ENCODE peak calls at places on chromosome 22, in seven cellular contexts. B is chondrocyte; V is esophagus muscularis mucosa; H is neural progenitor cell; Q is activated CD4-positive, alpha-beta T cell treated with anti-CD3 and anti-CD28 coated beads, Interleukin-2, amount 10 ng/mL, durations not matched to agents 7 days and 5 days; Y is nephron progenitor cell; D is activated CD8-positive, alpha-beta memory T cell treated with anti-CD3 and anti-CD28 coated beads for 1 hour. C is an unnamed sample.
A peak's percentile ranks its signal among the peaks of the same experiment; 100 is the strongest.

GRCh38 chr22:35868938-35869337 is 151.3 kb downstream of the APOL5 start:
- DNase-seq in B (no peak), Y (no peak), Q (no peak), D (no peak), V (no peak), H (peak; percentile 44), C (no peak)

GRCh38 chr22:27318516-27318915 is 483.0 kb downstream of the MN1 start:
- DNase-seq in Q (no peak), H (peak; percentile 21), V (no peak), B (no peak), D (no peak), Y (no peak), C (peak; percentile 88)

GRCh38 chr22:44419429-44419828 is 78.6 kb downstream of the RTL6 start:
- DNase-seq in D (no peak), Y (no peak), V (no peak), Q (no peak), B (no peak), H (no peak), C (no peak)

GRCh38 chr22:33883961-33884808 is 36.1 kb downstream of the LARGE1 start:
- DNase-seq in Y (no peak), D (no peak), H (peak; percentile 24), B (no peak), V (no peak), Q (no peak), C (no peak)

GRCh38 chr22:36865346-36865745 is 4.5 kb downstream of the NCF4 start:
- DNase-seq in B (no peak), V (no peak), Y (peak; percentile 56), H (peak; percentile 31), Q (no peak), D (no peak), C (no peak)

GRCh38 chr22:23268877-23269276 is 88.6 kb downstream of the BCR start:
- DNase-seq in Y (no peak), H (no peak), D (no peak), B (no peak), Q (no peak), V (no peak), C (no peak)

GRCh38 chr22:47396515-47396914 is 634.1 kb downstream of the TBC1D22A start:
- DNase-seq in H (no peak), Y (no peak), D (no peak), B (peak; percentile 71), Q (no peak), V (no peak), C (no peak)

GRCh38 chr22:25564320-25564978 is at the start of gene GRK3:
- DNase-seq in H (peak; percentile 90), B (no peak), Q (peak; percentile 80), D (peak; percentile 33), Y (peak; percentile 86), V (no peak), C (peak; percentile 61)

GRCh38 chr22:49347376-49347775 is 480.3 kb downstream of the BRD1 start:
- DNase-seq in D (no peak), Q (no peak), B (peak; percentile 68), V (no peak), H (no peak), Y (no peak), C (no peak)

GRCh38 chr22:23763579-23764331 is 965 bp downstream of the C22orf15 start:
- DNase-seq in Q (peak; percentile 43), B (no peak), V (no peak), Y (peak; percentile 68), D (peak; percentile 36), H (peak; percentile 45), C (no peak)

GRCh38 chr22:23696326-23696851 is 5.6 kb downstream of the RGL4 start:
- DNase-seq in B (peak; percentile 85), Y (no peak), D (peak; percentile 51), H (no peak), Q (peak; percentile 90), V (no peak), C (no peak)

GRCh38 chr22:40332319-40332781 is 13.9 kb upstream of the ADSL start:
- DNase-seq in H (no peak), Q (no peak), V (no peak), D (no peak), Y (no peak), B (no peak), C (peak; percentile 22)

GRCh38 chr22:42780070-42780540 is 59.4 kb upstream of the A4GALT start:
- DNase-seq in V (no peak), Y (peak; percentile 50), Q (peak; percentile 79), H (peak; percentile 91), D (no peak), B (no peak), C (peak; percentile 98)

GRCh38 chr22:17829691-17830040 is 55.4 kb upstream of the BID start:
- DNase-seq in B (no peak), D (no peak), V (no peak), Y (no peak), H (no peak), Q (no peak), C (no peak)

GRCh38 chr22:28600546-28601143 is 79.0 kb downstream of the TTC28 start:
- DNase-seq in D (no peak), V (no peak), H (peak; percentile 59), Q (peak; percentile 56), Y (no peak), B (no peak), C (peak; percentile 90)

GRCh38 chr22:42792909-42793847 is 63.9 kb downstream of the ARFGAP3 start:
- DNase-seq in H (no peak), D (no peak), Y (no peak), Q (no peak), V (no peak), B (peak; percentile 82), C (no peak)

GRCh38 chr22:37898441-37899181 is 7.5 kb upstream of the MICALL1 start:
- DNase-seq in D (no peak), Y (no peak), Q (no peak), B (no peak), H (no peak), V (no peak), C (peak; percentile 48)

GRCh38 chr22:46419754-46420571 is 84.4 kb downstream of the TRMU start:
- DNase-seq in D (no peak), Q (no peak), Y (no peak), V (no peak), H (no peak), B (no peak), C (no peak)

GRCh38 chr22:44325718-44326548 is 13.2 kb upstream of the SHISAL1 start:
- DNase-seq in Y (no peak), H (peak; percentile 38), D (no peak), B (no peak), V (no peak), Q (no peak), C (peak; percentile 84)

GRCh38 chr22:38843201-38843715 is 570 bp downstream of the NPTXR start:
- DNase-seq in D (peak; percentile 30), H (peak; percentile 89), Y (peak; percentile 76), B (no peak), V (no peak), Q (peak; percentile 45), C (peak; percentile 87)

GRCh38 chr22:19494676-19495173 is 15.0 kb downstream of the CDC45 start:
- DNase-seq in B (no peak), D (no peak), H (no peak), Y (no peak), Q (no peak), V (no peak), C (no peak)

GRCh38 chr22:37138879-37139561 is 10.7 kb downstream of the IL2RB start:
- DNase-seq in D (no peak), B (no peak), V (no peak), H (no peak), Y (no peak), Q (no peak), C (no peak)

GRCh38 chr22:45709004-45709739 is 37.5 kb downstream of the ATXN10 start:
- DNase-seq in D (no peak), H (no peak), V (no peak), Q (no peak), B (no peak), Y (no peak), C (peak; percentile 80)

GRCh38 chr22:44590291-44590690 is 92.3 kb upstream of the RTL6 start:
- DNase-seq in H (no peak), Y (no peak), Q (no peak), B (no peak), D (no peak), V (no peak), C (no peak)

GRCh38 chr22:21025266-21025665 is 7.1 kb downstream of the SLC7A4 start:
- DNase-seq in H (no peak), V (no peak), D (no peak), Q (peak; percentile 56), B (no peak), Y (no peak), C (no peak)

GRCh38 chr22:44441401-44442185 is 56.4 kb downstream of the RTL6 start:
- DNase-seq in Y (no peak), D (no peak), H (no peak), Q (no peak), B (no peak), V (no peak), C (no peak)

GRCh38 chr22:22030493-22031182 is 48.1 kb upstream of the TOP3B start:
- DNase-seq in Y (peak; percentile 36), V (peak; percentile 90), Q (no peak), D (no peak), H (no peak), B (no peak), C (no peak)

GRCh38 chr22:19291218-19291579 is 320 bp downstream of the CLTCL1 start:
- DNase-seq in V (peak; percentile 87), H (peak; percentile 73), B (peak; percentile 89), Y (peak; percentile 57), D (no peak), Q (peak; percentile 30), C (peak; percentile 73)

GRCh38 chr22:37012956-37013355 is 6.3 kb downstream of the TST start:
- DNase-seq in B (no peak), V (no peak), H (no peak), Q (no peak), Y (no peak), D (no peak), C (no peak)

GRCh38 chr22:42177891-42178336 is 47.3 kb upstream of the CYP2D6 start:
- DNase-seq in H (no peak), B (no peak), Q (no peak), V (no peak), Y (no peak), D (no peak), C (no peak)

GRCh38 chr22:42439821-42440674 is 7.8 kb upstream of the NFAM1 start:
- DNase-seq in H (no peak), V (no peak), D (no peak), Y (no peak), Q (peak; percentile 10), B (no peak), C (peak; percentile 42)

GRCh38 chr22:37235897-37236607 is 8.0 kb downstream of the RAC2 start:
- DNase-seq in D (no peak), V (no peak), B (no peak), Q (no peak), H (no peak), Y (no peak), C (no peak)

GRCh38 chr22:25898707-25899365 is 156.8 kb downstream of the MYO18B start:
- DNase-seq in Y (no peak), Q (no peak), B (no peak), D (no peak), V (no peak), H (peak; percentile 64), C (no peak)

GRCh38 chr22:37659066-37659896 is 758 bp downstream of the PDXP start:
- DNase-seq in Y (peak; percentile 48), H (no peak), B (no peak), D (no peak), Q (no peak), V (no peak), C (no peak)

GRCh38 chr22:36022162-36022561 is 6.5 kb downstream of the RBFOX2 start:
- DNase-seq in D (no peak), Y (no peak), Q (no peak), V (no peak), B (no peak), H (no peak), C (peak; percentile 73)

GRCh38 chr22:49444781-49445180 is 382.9 kb downstream of the BRD1 start:
- DNase-seq in D (no peak), Q (no peak), H (no peak), B (no peak), Y (no peak), V (no peak), C (no peak)

GRCh38 chr22:45866398-45867117 is 110.4 kb downstream of the WNT7B start:
- DNase-seq in Q (no peak), Y (peak; percentile 52), B (no peak), V (peak; percentile 82), D (no peak), H (peak; percentile 59), C (no peak)